ENCODE peak calls at places on chromosome 4, in four cellular contexts. One of them, this sample, is unnamed.
A peak's percentile ranks its signal among the peaks of the same experiment; 100 is the strongest.

GRCh38 chr4:142497606-142498005 is 348.5 kb downstream of the INPP4B start:
- DNase-seq in HepG2: no peak
- DNase-seq in H1: no peak
- DNase-seq in GM12878: no peak
- DNase-seq in this sample: no peak

GRCh38 chr4:137509855-137510282 is 22.4 kb downstream of the PCDH18 start:
- DNase-seq in HepG2: no peak
- DNase-seq in H1: no peak
- DNase-seq in GM12878: no peak
- DNase-seq in this sample: no peak

GRCh38 chr4:6622744-6623143 is 17.7 kb upstream of the MRFAP1 start:
- DNase-seq in HepG2: no peak
- DNase-seq in H1: no peak
- DNase-seq in GM12878: no peak
- DNase-seq in this sample: no peak

GRCh38 chr4:142080960-142081359 is 444.6 kb downstream of the IL15 start:
- DNase-seq in HepG2: no peak
- DNase-seq in H1: no peak
- DNase-seq in GM12878: no peak
- DNase-seq in this sample: no peak

GRCh38 chr4:122150896-122151295 is 1.2 kb upstream of the BLTP1 start:
- DNase-seq in HepG2: no peak
- DNase-seq in H1: no peak
- DNase-seq in GM12878: no peak
- DNase-seq in this sample: no peak

GRCh38 chr4:5711479-5712184 is 631 bp downstream of the EVC start:
- DNase-seq in HepG2: peak; percentile 15
- DNase-seq in H1: peak; percentile 65
- DNase-seq in GM12878: no peak
- DNase-seq in this sample: no peak

GRCh38 chr4:84895283-84895682 is 71.2 kb downstream of the WDFY3 start:
- DNase-seq in HepG2: no peak
- DNase-seq in H1: no peak
- DNase-seq in GM12878: no peak
- DNase-seq in this sample: no peak

GRCh38 chr4:164571593-164572385 is 182.1 kb upstream of the SMIM31 start:
- DNase-seq in HepG2: no peak
- DNase-seq in H1: no peak
- DNase-seq in GM12878: no peak
- DNase-seq in this sample: no peak

GRCh38 chr4:178738026-178738425 is 1295.8 kb upstream of the AGA start:
- DNase-seq in HepG2: no peak
- DNase-seq in H1: no peak
- DNase-seq in GM12878: no peak
- DNase-seq in this sample: no peak

GRCh38 chr4:42671431-42672194 is 14.7 kb upstream of the ATP8A1 start:
- DNase-seq in HepG2: no peak
- DNase-seq in H1: no peak
- DNase-seq in GM12878: no peak
- DNase-seq in this sample: no peak

GRCh38 chr4:35300996-35301774 is 943.1 kb downstream of the ARAP2 start:
- DNase-seq in HepG2: no peak
- DNase-seq in H1: peak; percentile 59
- DNase-seq in GM12878: no peak
- DNase-seq in this sample: no peak

GRCh38 chr4:8882239-8882638 is 10.6 kb upstream of the HMX1 start:
- DNase-seq in HepG2: no peak
- DNase-seq in H1: no peak
- DNase-seq in GM12878: no peak
- DNase-seq in this sample: no peak

GRCh38 chr4:108636246-108636645 is 14.2 kb upstream of the OSTC start:
- DNase-seq in HepG2: no peak
- DNase-seq in H1: no peak
- DNase-seq in GM12878: no peak
- DNase-seq in this sample: no peak

GRCh38 chr4:113469926-113470325 is 291.6 kb downstream of the CAMK2D start:
- DNase-seq in HepG2: peak; percentile 20
- DNase-seq in H1: no peak
- DNase-seq in GM12878: no peak
- DNase-seq in this sample: no peak

GRCh38 chr4:28536124-28536523 is 1675.5 kb downstream of the STIM2 start:
- DNase-seq in HepG2: no peak
- DNase-seq in H1: no peak
- DNase-seq in GM12878: no peak
- DNase-seq in this sample: no peak

GRCh38 chr4:111400736-111401135 is 744.5 kb upstream of the FAM241A start:
- DNase-seq in HepG2: no peak
- DNase-seq in H1: no peak
- DNase-seq in GM12878: no peak
- DNase-seq in this sample: no peak

GRCh38 chr4:43763029-43763610 is 685.5 kb downstream of the KCTD8 start:
- DNase-seq in HepG2: no peak
- DNase-seq in H1: no peak
- DNase-seq in GM12878: peak; percentile 39
- DNase-seq in this sample: no peak

GRCh38 chr4:24471623-24472510 is 112.5 kb downstream of the DHX15 start:
- DNase-seq in HepG2: no peak
- DNase-seq in H1: peak; percentile 83
- DNase-seq in GM12878: no peak
- DNase-seq in this sample: no peak

GRCh38 chr4:153439831-153440230 is 26.3 kb upstream of the TMEM131L start:
- DNase-seq in HepG2: no peak
- DNase-seq in H1: no peak
- DNase-seq in GM12878: no peak
- DNase-seq in this sample: no peak

GRCh38 chr4:102308032-102308799 is 37.1 kb downstream of the SLC39A8 start:
- DNase-seq in HepG2: no peak
- DNase-seq in H1: no peak
- DNase-seq in GM12878: no peak
- DNase-seq in this sample: no peak

GRCh38 chr4:79088991-79089705 is 149.9 kb upstream of the PAQR3 start:
- DNase-seq in HepG2: no peak
- DNase-seq in H1: no peak
- DNase-seq in GM12878: no peak
- DNase-seq in this sample: no peak

GRCh38 chr4:5575941-5576340 is 132.4 kb downstream of the EVC2 start:
- DNase-seq in HepG2: no peak
- DNase-seq in H1: no peak
- DNase-seq in GM12878: no peak
- DNase-seq in this sample: no peak

DNA sequence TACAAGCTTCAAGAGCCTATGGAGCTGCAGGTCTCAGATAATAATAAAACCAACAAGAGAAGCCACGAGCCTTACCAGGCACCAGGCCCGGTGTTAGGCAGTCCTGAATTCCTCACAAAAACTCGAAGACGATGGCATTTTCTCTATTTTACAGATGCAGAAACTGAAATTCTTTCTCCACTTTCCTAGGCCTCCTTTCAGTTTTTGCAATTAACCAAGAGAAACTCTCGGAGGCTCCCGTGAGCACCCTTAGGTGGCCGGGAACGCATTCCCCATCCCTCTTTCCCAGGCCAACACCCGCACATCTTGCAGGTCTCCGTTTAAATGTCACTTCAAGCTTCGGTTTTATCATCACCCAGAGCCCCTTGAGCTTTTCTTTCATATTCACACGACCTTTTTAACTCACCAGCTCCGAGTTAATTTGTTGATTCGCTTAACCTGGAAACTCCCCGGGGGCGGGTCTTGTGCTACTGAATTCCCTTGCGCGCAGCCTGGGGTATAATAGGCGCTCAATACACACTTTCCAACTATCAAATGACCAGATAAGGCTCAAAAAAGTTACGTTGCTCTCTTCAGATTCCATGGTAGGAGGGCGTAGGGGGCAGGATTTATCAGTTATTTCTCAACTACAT is 6.2 kb upstream of the GSX2 start:
- DNase-seq in HepG2: no peak
- DNase-seq in H1: peak; percentile 63
- DNase-seq in GM12878: no peak
- DNase-seq in this sample: no peak
- TF ChIP-seq EZH2 in HepG2: no peak
- TF ChIP-seq EZH2 in H1: no peak
- TF ChIP-seq EZH2 in GM12878: no peak
- TF ChIP-seq EZH2 in this sample: no peak

GRCh38 chr4:54568184-54568583 is 89.6 kb upstream of the KIT start:
- DNase-seq in HepG2: no peak
- DNase-seq in H1: peak; percentile 16
- DNase-seq in GM12878: no peak
- DNase-seq in this sample: no peak

GRCh38 chr4:54561940-54562339 is 95.8 kb upstream of the KIT start:
- DNase-seq in HepG2: no peak
- DNase-seq in H1: no peak
- DNase-seq in GM12878: no peak
- DNase-seq in this sample: no peak

GRCh38 chr4:54570822-54571221 is 86.9 kb upstream of the KIT start:
- DNase-seq in HepG2: no peak
- DNase-seq in H1: no peak
- DNase-seq in GM12878: no peak
- DNase-seq in this sample: no peak

GRCh38 chr4:54567327-54567726 is 90.4 kb upstream of the KIT start:
- DNase-seq in HepG2: no peak
- DNase-seq in H1: no peak
- DNase-seq in GM12878: no peak
- DNase-seq in this sample: no peak

GRCh38 chr4:54566608-54567007 is 91.1 kb upstream of the KIT start:
- DNase-seq in HepG2: no peak
- DNase-seq in H1: peak; percentile 29
- DNase-seq in GM12878: no peak
- DNase-seq in this sample: no peak
- TF ChIP-seq HDAC6 in HepG2: no peak
- TF ChIP-seq HDAC6 in H1: no peak
- TF ChIP-seq HDAC6 in GM12878: no peak
- TF ChIP-seq HDAC6 in this sample: no peak

GRCh38 chr4:69874507-69874906 is 14.6 kb upstream of the SULT1E1 start:
- DNase-seq in HepG2: no peak
- DNase-seq in H1: no peak
- DNase-seq in GM12878: no peak
- DNase-seq in this sample: no peak
- TF ChIP-seq EZH2 in HepG2: no peak
- TF ChIP-seq EZH2 in H1: no peak
- TF ChIP-seq EZH2 in GM12878: no peak
- TF ChIP-seq EZH2 in this sample: no peak

GRCh38 chr4:167934216-167934615 is 158.1 kb upstream of the ANXA10 start:
- DNase-seq in HepG2: no peak
- DNase-seq in H1: no peak
- DNase-seq in GM12878: no peak
- DNase-seq in this sample: no peak

GRCh38 chr4:167930171-167930570 is 162.2 kb upstream of the ANXA10 start:
- DNase-seq in HepG2: no peak
- DNase-seq in H1: no peak
- DNase-seq in GM12878: no peak
- DNase-seq in this sample: no peak
- TF ChIP-seq HDAC6 in HepG2: no peak
- TF ChIP-seq HDAC6 in H1: no peak
- TF ChIP-seq HDAC6 in GM12878: no peak
- TF ChIP-seq HDAC6 in this sample: no peak

GRCh38 chr4:133151681-133152329 is 2.7 kb downstream of the PCDH10 start:
- DNase-seq in HepG2: no peak
- DNase-seq in H1: peak; percentile 76
- DNase-seq in GM12878: no peak
- DNase-seq in this sample: no peak

GRCh38 chr4:133149364-133149695 is 236 bp downstream of the PCDH10 start:
- DNase-seq in HepG2: no peak
- DNase-seq in H1: no peak
- DNase-seq in GM12878: no peak
- DNase-seq in this sample: no peak

GRCh38 chr4:133151301-133151680 is 2.2 kb downstream of the PCDH10 start:
- DNase-seq in HepG2: no peak
- DNase-seq in H1: no peak
- DNase-seq in GM12878: no peak
- DNase-seq in this sample: no peak

GRCh38 chr4:133149932-133150642 is 993 bp downstream of the PCDH10 start:
- DNase-seq in HepG2: no peak
- DNase-seq in H1: no peak
- DNase-seq in GM12878: no peak
- DNase-seq in this sample: no peak

GRCh38 chr4:133150643-133151300 is 1.7 kb downstream of the PCDH10 start:
- DNase-seq in HepG2: no peak
- DNase-seq in H1: peak; percentile 72
- DNase-seq in GM12878: no peak
- DNase-seq in this sample: no peak
- TF ChIP-seq EZH2 in HepG2: no peak
- TF ChIP-seq EZH2 in H1: peak; percentile 63
- TF ChIP-seq EZH2 in GM12878: no peak
- TF ChIP-seq EZH2 in this sample: no peak

GRCh38 chr4:37522996-37523395 is 163.2 kb downstream of the RELL1 start:
- DNase-seq in HepG2: no peak
- DNase-seq in H1: no peak
- DNase-seq in GM12878: no peak
- DNase-seq in this sample: no peak

GRCh38 chr4:37524267-37524666 is 161.9 kb downstream of the RELL1 start:
- DNase-seq in HepG2: no peak
- DNase-seq in H1: no peak
- DNase-seq in GM12878: no peak
- DNase-seq in this sample: no peak

GRCh38 chr4:37531156-37531555 is 155.0 kb downstream of the RELL1 start:
- DNase-seq in HepG2: no peak
- DNase-seq in H1: no peak
- DNase-seq in GM12878: no peak
- DNase-seq in this sample: no peak

GRCh38 chr4:37530451-37530850 is 155.7 kb downstream of the RELL1 start:
- DNase-seq in HepG2: no peak
- DNase-seq in H1: no peak
- DNase-seq in GM12878: no peak
- DNase-seq in this sample: no peak

GRCh38 chr4:37528161-37528560 is 158.0 kb downstream of the RELL1 start:
- DNase-seq in HepG2: peak; percentile 16
- DNase-seq in H1: no peak
- DNase-seq in GM12878: no peak
- DNase-seq in this sample: no peak
- TF ChIP-seq HDAC6 in HepG2: no peak
- TF ChIP-seq HDAC6 in H1: no peak
- TF ChIP-seq HDAC6 in GM12878: no peak
- TF ChIP-seq HDAC6 in this sample: no peak

GRCh38 chr4:20194079-20195013 is 57.4 kb upstream of the SLIT2 start:
- DNase-seq in HepG2: no peak
- DNase-seq in H1: no peak
- DNase-seq in GM12878: no peak
- DNase-seq in this sample: no peak
- TF ChIP-seq EZH2 in HepG2: no peak
- TF ChIP-seq EZH2 in H1: no peak
- TF ChIP-seq EZH2 in GM12878: no peak
- TF ChIP-seq EZH2 in this sample: no peak

GRCh38 chr4:63558709-63559108 is 850.5 kb downstream of the TECRL start:
- DNase-seq in HepG2: no peak
- DNase-seq in H1: no peak
- DNase-seq in GM12878: no peak
- DNase-seq in this sample: no peak

GRCh38 chr4:63553123-63553522 is 856.1 kb downstream of the TECRL start:
- DNase-seq in HepG2: no peak
- DNase-seq in H1: no peak
- DNase-seq in GM12878: no peak
- DNase-seq in this sample: no peak

GRCh38 chr4:63556332-63556731 is 852.9 kb downstream of the TECRL start:
- DNase-seq in HepG2: peak; percentile 1
- DNase-seq in H1: no peak
- DNase-seq in GM12878: no peak
- DNase-seq in this sample: no peak
- TF ChIP-seq HDAC6 in HepG2: no peak
- TF ChIP-seq HDAC6 in H1: no peak
- TF ChIP-seq HDAC6 in GM12878: no peak
- TF ChIP-seq HDAC6 in this sample: no peak